ENCODE peak calls at places on chromosome 6, in six cellular contexts. B is left cardiac atrium; M is CD4-positive, alpha-beta T cell; F is heart right ventricle; D is fibroblast of pulmonary artery; H is NCI-H774. S is an unnamed sample.

GRCh38 chr6:109241199-109241598 is 141.1 kb downstream of the CD164 start:
- DNase-seq in B (no peak), D (peak), F (no peak), H (no peak), M (no peak), S (no peak)

GRCh38 chr6:43175676-43176422 is 4.8 kb downstream of the SRF start:
- DNase-seq in B (no peak), F (no peak), H (no peak), D (no peak), M (no peak), S (no peak)

GRCh38 chr6:75272145-75272840 is 12.3 kb downstream of the TMEM30A start:
- DNase-seq in D (peak), B (no peak), H (no peak), F (no peak), M (no peak), S (no peak)

GRCh38 chr6:3390698-3391097 is 66.2 kb downstream of the SLC22A23 start:
- DNase-seq in H (no peak), B (peak), M (no peak), F (peak), D (peak), S (no peak)

GRCh38 chr6:157529654-157530039 is 148.7 kb downstream of the ZDHHC14 start:
- DNase-seq in F (no peak), M (no peak), B (no peak), H (no peak), D (no peak), S (no peak)

GRCh38 chr6:14309516-14309915 is 191.9 kb downstream of the CD83 start:
- DNase-seq in B (no peak), M (no peak), H (peak), D (no peak), F (no peak), S (no peak)

GRCh38 chr6:15296735-15297134 is 50.9 kb downstream of the JARID2 start:
- DNase-seq in D (no peak), F (no peak), H (no peak), B (no peak), M (no peak), S (no peak)

GRCh38 chr6:26554669-26555504 is 16.7 kb downstream of the HMGN4 start:
- DNase-seq in D (peak), B (peak), H (peak), F (no peak), M (peak), S (peak)

GRCh38 chr6:97674802-97675201 is 391.8 kb upstream of the MMS22L start:
- DNase-seq in H (no peak), F (no peak), B (no peak), D (peak), M (no peak), S (no peak)

GRCh38 chr6:115704028-115704427 is 356.7 kb downstream of the FRK start:
- DNase-seq in D (no peak), F (no peak), B (no peak), H (no peak), M (no peak), S (no peak)

GRCh38 chr6:169852504-169853195 is 101.2 kb downstream of the ERMARD start:
- DNase-seq in B (no peak), D (no peak), F (no peak), M (no peak), H (no peak), S (no peak)

GRCh38 chr6:116461075-116461474 is at the start of gene CALHM6:
- DNase-seq in F (no peak), D (no peak), B (no peak), H (no peak), M (no peak), S (no peak)

GRCh38 chr6:33126101-33126714 is 50.4 kb downstream of the HLA-DPB1 start:
- DNase-seq in B (peak), F (peak), H (peak), D (peak), M (peak), S (peak)

GRCh38 chr6:25614052-25614451 is 38.0 kb upstream of the SCGN start:
- DNase-seq in B (no peak), F (no peak), H (no peak), M (no peak), D (no peak), S (peak)

GRCh38 chr6:149318581-149319286 is 1.2 kb downstream of the TAB2 start:
- DNase-seq in F (no peak), D (no peak), M (no peak), H (no peak), B (no peak), S (peak)

S was measured in neural progenitor cell.